ENCODE peak calls at places on chromosomes 16 and 17, in seven cellular contexts. T is IMR-90, H is H1, I is neuronal stem cell, K is mesenchymal stem cell, G is H9, F is mesendoderm. Y is an unnamed sample.

GRCh38 chr17:64377769-64378282 is 12.8 kb downstream of the PECAM1 start:
- DNase-seq in T (peak), H (no peak), I (no peak), K (peak), G (no peak), F (no peak), Y (no peak)

GRCh38 chr16:58548378-58548777 is 33.1 kb downstream of the SETD6 start:
- DNase-seq in T (no peak), H (no peak), I (no peak), K (no peak), G (no peak), F (no peak), Y (no peak)

GRCh38 chr17:35640977-35641526 is 53.9 kb downstream of the AP2B1 start:
- DNase-seq in T (peak), H (no peak), I (no peak), K (no peak), G (no peak), F (no peak), Y (peak)

GRCh38 chr17:78498848-78499247 is 78.3 kb downstream of the DNAH17 start:
- DNase-seq in T (no peak), H (no peak), I (no peak), K (no peak), G (peak), F (peak), Y (no peak)

GRCh38 chr17:45227101-45227591 is 5.5 kb downstream of the FMNL1 start:
- DNase-seq in T (no peak), H (no peak), I (no peak), K (no peak), G (no peak), F (no peak), Y (no peak)

GRCh38 chr17:80051681-80052080 is 15.2 kb downstream of the CCDC40 start:
- DNase-seq in T (no peak), H (no peak), I (no peak), K (no peak), G (no peak), F (no peak), Y (no peak)

GRCh38 chr17:68356520-68356919 is 65.2 kb downstream of the ARSG start:
- DNase-seq in T (no peak), H (no peak), I (no peak), K (no peak), G (no peak), F (no peak), Y (no peak)

GRCh38 chr16:84780977-84781376 is 38.8 kb upstream of the CRISPLD2 start:
- DNase-seq in T (no peak), H (no peak), I (no peak), K (no peak), G (no peak), F (no peak), Y (no peak)

GRCh38 chr17:16872836-16873653 is 98.9 kb downstream of the TNFRSF13B start:
- DNase-seq in T (no peak), H (no peak), I (peak), K (peak), G (peak), F (peak), Y (no peak)

GRCh38 chr16:7285520-7285919 is 47.1 kb upstream of the RBFOX1 start:
- DNase-seq in T (no peak), H (no peak), I (no peak), K (no peak), G (no peak), F (no peak), Y (no peak)

GRCh38 chr16:7284780-7285179 is 47.9 kb upstream of the RBFOX1 start:
- DNase-seq in T (no peak), H (no peak), I (no peak), K (no peak), G (no peak), F (no peak), Y (no peak)

GRCh38 chr16:7294020-7294419 is 38.6 kb upstream of the RBFOX1 start:
- DNase-seq in T (no peak), H (no peak), I (no peak), K (no peak), G (no peak), F (no peak), Y (no peak)

DNA sequence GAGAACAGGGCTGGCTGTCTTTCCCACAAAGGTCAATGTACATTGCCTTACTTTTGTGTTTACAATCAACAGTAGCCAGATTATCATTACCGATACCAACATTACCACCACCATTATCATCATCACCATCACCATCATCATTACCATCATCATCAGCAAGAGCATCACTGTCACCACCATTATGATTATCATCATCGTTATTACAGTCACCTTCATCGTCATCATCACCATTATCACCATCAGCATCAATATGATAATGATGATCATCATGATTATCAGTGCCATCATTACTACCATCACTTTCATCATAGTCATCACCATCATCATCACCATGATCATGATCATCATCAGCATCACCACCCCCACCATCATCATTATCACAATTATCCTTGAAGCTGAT is 43.3 kb upstream of the RBFOX1 start:
- DNase-seq in T (no peak), H (no peak), I (no peak), K (no peak), G (no peak), F (no peak), Y (no peak)
- H2AK5ac ChIP-seq in T (no peak), H (no peak), I (no peak), K (no peak), G (no peak), F (no peak), Y (no peak)

GRCh38 chr17:8176998-8177731 is 985 bp upstream of the TMEM107 start:
- DNase-seq in T (no peak), H (no peak), I (no peak), K (no peak), G (no peak), F (peak), Y (no peak)

GRCh38 chr17:8173871-8174322 is 2.3 kb downstream of the TMEM107 start:
- DNase-seq in T (no peak), H (no peak), I (no peak), K (no peak), G (no peak), F (no peak), Y (no peak)

GRCh38 chr17:8173056-8173870 is 2.9 kb downstream of the TMEM107 start:
- DNase-seq in T (peak), H (no peak), I (peak), K (peak), G (peak), F (peak), Y (peak)

GRCh38 chr17:8175795-8176196 is 384 bp downstream of the TMEM107 start:
- DNase-seq in T (no peak), H (no peak), I (peak), K (no peak), G (no peak), F (no peak), Y (no peak)

DNA sequence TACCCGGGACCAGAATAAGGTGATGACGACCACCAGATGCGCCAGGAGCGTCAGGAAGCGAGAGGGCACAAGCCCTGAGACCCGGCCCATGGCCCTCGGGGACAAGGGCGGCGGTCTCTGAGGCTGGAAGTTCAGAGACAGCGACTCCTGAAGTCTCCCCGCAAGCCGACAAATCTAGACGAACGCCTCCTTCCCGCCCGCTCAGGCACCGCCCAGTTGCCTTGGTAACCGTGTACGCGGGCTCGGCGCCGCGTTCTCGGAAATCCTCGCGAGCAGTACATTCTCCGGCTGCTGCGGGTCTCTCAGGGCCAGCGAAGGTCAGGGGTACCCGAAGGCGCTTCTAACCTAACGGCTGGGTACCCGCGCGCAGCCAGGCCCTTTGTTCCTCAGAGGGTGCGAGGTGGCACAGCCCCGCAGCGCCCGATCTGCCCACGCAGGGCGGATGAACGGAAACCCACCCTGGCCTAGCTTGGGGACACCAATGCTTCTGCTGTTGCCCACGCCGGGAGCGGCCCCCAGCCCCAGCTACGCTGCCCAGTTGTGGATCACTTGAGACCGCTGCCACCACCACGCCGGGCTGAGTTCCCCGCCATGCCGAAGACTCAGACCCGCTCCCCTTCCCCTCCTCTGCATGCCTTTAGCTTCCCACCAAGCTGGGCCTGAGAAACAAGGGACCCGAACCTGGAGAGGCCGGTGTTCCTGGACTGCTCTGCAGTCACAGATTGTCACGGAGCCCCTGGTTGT is at the start of gene TMEM107:
- DNase-seq in T (peak), H (no peak), I (peak), K (peak), G (peak), F (peak), Y (peak)
- H2AK5ac ChIP-seq in T (peak), H (no peak), I (peak), K (peak), G (no peak), F (peak), Y (peak)

GRCh38 chr17:77304746-77305473 is 164.1 kb downstream of the SEC14L1 start:
- DNase-seq in T (no peak), H (no peak), I (no peak), K (no peak), G (no peak), F (no peak), Y (no peak)
- H2AK5ac ChIP-seq in T (peak), H (no peak), I (peak), K (peak), G (no peak), F (no peak), Y (peak)

GRCh38 chr16:86980644-86981043 is 336.5 kb downstream of the C16orf95 start:
- DNase-seq in T (no peak), H (no peak), I (no peak), K (no peak), G (no peak), F (no peak), Y (no peak)

GRCh38 chr16:86977076-86977676 is 340.0 kb downstream of the C16orf95 start:
- DNase-seq in T (no peak), H (no peak), I (no peak), K (no peak), G (no peak), F (no peak), Y (no peak)

GRCh38 chr16:86978445-86979030 is 338.7 kb downstream of the C16orf95 start:
- DNase-seq in T (no peak), H (no peak), I (no peak), K (no peak), G (no peak), F (no peak), Y (no peak)

GRCh38 chr16:86979984-86980553 is 337.1 kb downstream of the C16orf95 start:
- DNase-seq in T (no peak), H (no peak), I (no peak), K (no peak), G (no peak), F (no peak), Y (no peak)

DNA sequence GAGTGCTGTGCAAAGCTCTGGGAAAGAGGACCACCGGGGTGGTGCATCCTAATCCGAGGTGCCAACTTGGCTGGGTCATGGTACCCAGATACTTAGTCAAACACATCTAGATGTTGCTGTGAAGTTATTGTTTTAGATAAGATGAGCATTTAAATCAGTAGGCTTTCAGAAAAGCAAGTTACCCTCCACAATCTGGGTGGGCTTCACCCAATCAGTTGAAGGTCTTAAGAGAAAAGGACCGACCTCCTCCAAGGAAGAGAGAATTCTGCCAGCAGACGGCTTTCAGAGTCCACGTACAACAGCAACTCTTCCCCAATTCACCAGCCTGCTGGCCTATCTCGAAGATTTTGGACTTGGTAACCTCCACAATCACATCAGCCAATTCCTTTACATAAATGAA is 338.1 kb downstream of the C16orf95 start:
- DNase-seq in T (no peak), H (no peak), I (no peak), K (no peak), G (no peak), F (no peak), Y (no peak)
- H2AK5ac ChIP-seq in T (no peak), H (no peak), I (no peak), K (no peak), G (no peak), F (no peak), Y (no peak)

GRCh38 chr17:37429039-37429438 is 22.4 kb downstream of the TADA2A start:
- DNase-seq in T (no peak), H (no peak), I (no peak), K (no peak), G (no peak), F (peak), Y (no peak)
- H2AK5ac ChIP-seq in T (no peak), H (no peak), I (no peak), K (no peak), G (no peak), F (no peak), Y (no peak)

GRCh38 chr17:61353211-61353610 is 46.4 kb upstream of the TBX2 start:
- DNase-seq in T (no peak), H (no peak), I (no peak), K (no peak), G (no peak), F (no peak), Y (no peak)

GRCh38 chr17:61354895-61355294 is 44.7 kb upstream of the TBX2 start:
- DNase-seq in T (no peak), H (no peak), I (no peak), K (no peak), G (peak), F (peak), Y (no peak)

GRCh38 chr17:61352771-61353170 is 46.9 kb upstream of the TBX2 start:
- DNase-seq in T (no peak), H (no peak), I (no peak), K (no peak), G (peak), F (peak), Y (no peak)

GRCh38 chr17:61352408-61352770 is 47.3 kb upstream of the TBX2 start:
- DNase-seq in T (no peak), H (no peak), I (no peak), K (no peak), G (no peak), F (no peak), Y (no peak)

GRCh38 chr17:61353615-61354014 is 46.0 kb upstream of the TBX2 start:
- DNase-seq in T (no peak), H (no peak), I (no peak), K (no peak), G (no peak), F (no peak), Y (no peak)
- H2AK5ac ChIP-seq in T (peak), H (no peak), I (no peak), K (no peak), G (no peak), F (no peak), Y (no peak)